ENCODE peak calls at places on chromosomes 2 and 18, in ten cellular contexts. One of them, this sample, is unnamed.

GRCh38 chr2:160029270-160029628 is 33.2 kb downstream of the PLA2R1 start:
- DNase-seq in NB4: no peak
- DNase-seq in A549: no peak
- DNase-seq in testis: no peak
- DNase-seq in spleen: no peak
- DNase-seq in IMR-90: no peak
- DNase-seq in H54: no peak
- DNase-seq in K562: no peak
- DNase-seq in ovary: no peak
- DNase-seq in uterus: no peak
- DNase-seq in this sample: no peak

GRCh38 chr2:24907106-24907505 is 12.9 kb downstream of the ADCY3 start:
- DNase-seq in NB4: peak; percentile 58
- DNase-seq in A549: no peak
- DNase-seq in testis: no peak
- DNase-seq in spleen: peak; percentile 21
- DNase-seq in IMR-90: peak; percentile 55
- DNase-seq in H54: no peak
- DNase-seq in K562: no peak
- DNase-seq in ovary: no peak
- DNase-seq in uterus: no peak
- DNase-seq in this sample: no peak

GRCh38 chr2:36562973-36563532 is 34.9 kb downstream of the FEZ2 start:
- DNase-seq in NB4: peak; percentile 70
- DNase-seq in A549: no peak
- DNase-seq in testis: no peak
- DNase-seq in spleen: no peak
- DNase-seq in IMR-90: peak; percentile 50
- DNase-seq in H54: no peak
- DNase-seq in K562: no peak
- DNase-seq in ovary: no peak
- DNase-seq in uterus: no peak
- DNase-seq in this sample: no peak

GRCh38 chr2:5818947-5819346 is 126.8 kb downstream of the SOX11 start:
- DNase-seq in NB4: no peak
- DNase-seq in A549: no peak
- DNase-seq in testis: no peak
- DNase-seq in spleen: no peak
- DNase-seq in IMR-90: peak; percentile 5
- DNase-seq in H54: no peak
- DNase-seq in K562: no peak
- DNase-seq in ovary: no peak
- DNase-seq in uterus: no peak
- DNase-seq in this sample: no peak

GRCh38 chr2:138122891-138123290 is 158.6 kb downstream of the HNMT start:
- DNase-seq in NB4: no peak
- DNase-seq in A549: no peak
- DNase-seq in testis: no peak
- DNase-seq in spleen: no peak
- DNase-seq in IMR-90: no peak
- DNase-seq in H54: no peak
- DNase-seq in K562: no peak
- DNase-seq in ovary: no peak
- DNase-seq in uterus: no peak
- DNase-seq in this sample: peak; percentile 55

GRCh38 chr18:34039194-34039593 is 185.5 kb downstream of the NOL4 start:
- DNase-seq in NB4: peak; percentile 7
- DNase-seq in A549: no peak
- DNase-seq in testis: no peak
- DNase-seq in spleen: no peak
- DNase-seq in IMR-90: no peak
- DNase-seq in H54: no peak
- DNase-seq in K562: no peak
- DNase-seq in ovary: no peak
- DNase-seq in uterus: no peak
- DNase-seq in this sample: no peak

GRCh38 chr18:62403125-62403524 is 78.0 kb downstream of the TNFRSF11A start:
- DNase-seq in NB4: no peak
- DNase-seq in A549: no peak
- DNase-seq in testis: no peak
- DNase-seq in spleen: no peak
- DNase-seq in IMR-90: no peak
- DNase-seq in H54: no peak
- DNase-seq in K562: no peak
- DNase-seq in ovary: no peak
- DNase-seq in uterus: no peak
- DNase-seq in this sample: no peak

GRCh38 chr2:173432049-173432754 is 77.5 kb downstream of the CDCA7 start:
- DNase-seq in NB4: peak; percentile 91
- DNase-seq in A549: no peak
- DNase-seq in testis: no peak
- DNase-seq in spleen: no peak
- DNase-seq in IMR-90: peak; percentile 71
- DNase-seq in H54: no peak
- DNase-seq in K562: no peak
- DNase-seq in ovary: no peak
- DNase-seq in uterus: no peak
- DNase-seq in this sample: no peak

GRCh38 chr2:60350791-60351190 is 202.7 kb downstream of the BCL11A start:
- DNase-seq in NB4: no peak
- DNase-seq in A549: no peak
- DNase-seq in testis: no peak
- DNase-seq in spleen: no peak
- DNase-seq in IMR-90: no peak
- DNase-seq in H54: no peak
- DNase-seq in K562: no peak
- DNase-seq in ovary: no peak
- DNase-seq in uterus: no peak
- DNase-seq in this sample: no peak

DNA sequence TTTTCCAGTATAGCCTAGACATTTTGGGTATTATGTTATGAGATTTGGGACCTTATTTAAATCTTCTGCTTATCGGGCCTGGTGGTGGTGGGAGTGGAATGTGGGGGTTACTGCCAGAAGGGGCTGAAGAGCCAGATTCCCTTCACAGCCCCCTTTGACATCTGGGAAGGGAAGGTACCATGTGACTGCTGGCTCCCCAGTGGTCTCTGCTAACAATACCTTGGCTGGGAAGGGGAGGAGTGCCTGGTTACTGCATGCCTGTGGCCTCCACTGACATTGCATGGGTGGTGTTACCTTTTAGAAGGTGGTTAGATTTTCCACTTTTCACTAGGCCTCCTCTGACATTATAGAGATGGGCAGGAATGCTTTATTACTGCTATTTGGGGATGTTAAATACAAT is 8.0 kb downstream of the ATP9B start:
- DNase-seq in NB4: no peak
- DNase-seq in A549: no peak
- DNase-seq in testis: no peak
- DNase-seq in spleen: no peak
- DNase-seq in IMR-90: no peak
- DNase-seq in H54: no peak
- DNase-seq in K562: no peak
- DNase-seq in ovary: no peak
- DNase-seq in uterus: no peak
- DNase-seq in this sample: no peak
- TF ChIP-seq POLR2A in NB4: no peak
- TF ChIP-seq POLR2A in A549: no peak
- TF ChIP-seq POLR2A in testis: no peak
- TF ChIP-seq POLR2A in spleen: no peak
- TF ChIP-seq POLR2A in IMR-90: no peak
- TF ChIP-seq POLR2A in H54: no peak
- TF ChIP-seq POLR2A in K562: no peak
- TF ChIP-seq POLR2A in ovary: no peak
- TF ChIP-seq POLR2A in uterus: no peak
- TF ChIP-seq POLR2A in this sample: no peak

GRCh38 chr2:105797298-105797819 is 52.6 kb downstream of the NCK2 start:
- DNase-seq in NB4: peak; percentile 97
- DNase-seq in A549: no peak
- DNase-seq in testis: no peak
- DNase-seq in spleen: no peak
- DNase-seq in IMR-90: peak; percentile 48
- DNase-seq in H54: no peak
- DNase-seq in K562: no peak
- DNase-seq in ovary: no peak
- DNase-seq in uterus: peak; percentile 60
- DNase-seq in this sample: no peak
- TF ChIP-seq POLR2A in NB4: peak; percentile 1
- TF ChIP-seq POLR2A in A549: no peak
- TF ChIP-seq POLR2A in testis: no peak
- TF ChIP-seq POLR2A in spleen: no peak
- TF ChIP-seq POLR2A in IMR-90: no peak
- TF ChIP-seq POLR2A in H54: no peak
- TF ChIP-seq POLR2A in K562: no peak
- TF ChIP-seq POLR2A in ovary: no peak
- TF ChIP-seq POLR2A in uterus: no peak
- TF ChIP-seq POLR2A in this sample: no peak

GRCh38 chr2:19685713-19686112 is 216.1 kb downstream of the TTC32 start:
- DNase-seq in NB4: no peak
- DNase-seq in A549: no peak
- DNase-seq in testis: peak; percentile 25
- DNase-seq in spleen: no peak
- DNase-seq in IMR-90: no peak
- DNase-seq in H54: no peak
- DNase-seq in K562: no peak
- DNase-seq in ovary: no peak
- DNase-seq in uterus: no peak
- DNase-seq in this sample: no peak

GRCh38 chr2:19686439-19686838 is 215.3 kb downstream of the TTC32 start:
- DNase-seq in NB4: no peak
- DNase-seq in A549: no peak
- DNase-seq in testis: no peak
- DNase-seq in spleen: no peak
- DNase-seq in IMR-90: no peak
- DNase-seq in H54: no peak
- DNase-seq in K562: no peak
- DNase-seq in ovary: no peak
- DNase-seq in uterus: no peak
- DNase-seq in this sample: no peak

GRCh38 chr2:19682493-19682892 is 219.3 kb downstream of the TTC32 start:
- DNase-seq in NB4: no peak
- DNase-seq in A549: peak; percentile 42
- DNase-seq in testis: no peak
- DNase-seq in spleen: no peak
- DNase-seq in IMR-90: peak; percentile 31
- DNase-seq in H54: no peak
- DNase-seq in K562: no peak
- DNase-seq in ovary: no peak
- DNase-seq in uterus: no peak
- DNase-seq in this sample: no peak

GRCh38 chr2:19687260-19687659 is 214.5 kb downstream of the TTC32 start:
- DNase-seq in NB4: no peak
- DNase-seq in A549: no peak
- DNase-seq in testis: no peak
- DNase-seq in spleen: no peak
- DNase-seq in IMR-90: peak; percentile 42
- DNase-seq in H54: no peak
- DNase-seq in K562: no peak
- DNase-seq in ovary: no peak
- DNase-seq in uterus: no peak
- DNase-seq in this sample: no peak

GRCh38 chr2:19684516-19684915 is 217.3 kb downstream of the TTC32 start:
- DNase-seq in NB4: no peak
- DNase-seq in A549: no peak
- DNase-seq in testis: no peak
- DNase-seq in spleen: no peak
- DNase-seq in IMR-90: no peak
- DNase-seq in H54: no peak
- DNase-seq in K562: no peak
- DNase-seq in ovary: no peak
- DNase-seq in uterus: no peak
- DNase-seq in this sample: no peak
- TF ChIP-seq POLR2A in NB4: no peak
- TF ChIP-seq POLR2A in A549: no peak
- TF ChIP-seq POLR2A in testis: no peak
- TF ChIP-seq POLR2A in spleen: no peak
- TF ChIP-seq POLR2A in IMR-90: no peak
- TF ChIP-seq POLR2A in H54: no peak
- TF ChIP-seq POLR2A in K562: no peak
- TF ChIP-seq POLR2A in ovary: no peak
- TF ChIP-seq POLR2A in uterus: no peak
- TF ChIP-seq POLR2A in this sample: no peak

DNA sequence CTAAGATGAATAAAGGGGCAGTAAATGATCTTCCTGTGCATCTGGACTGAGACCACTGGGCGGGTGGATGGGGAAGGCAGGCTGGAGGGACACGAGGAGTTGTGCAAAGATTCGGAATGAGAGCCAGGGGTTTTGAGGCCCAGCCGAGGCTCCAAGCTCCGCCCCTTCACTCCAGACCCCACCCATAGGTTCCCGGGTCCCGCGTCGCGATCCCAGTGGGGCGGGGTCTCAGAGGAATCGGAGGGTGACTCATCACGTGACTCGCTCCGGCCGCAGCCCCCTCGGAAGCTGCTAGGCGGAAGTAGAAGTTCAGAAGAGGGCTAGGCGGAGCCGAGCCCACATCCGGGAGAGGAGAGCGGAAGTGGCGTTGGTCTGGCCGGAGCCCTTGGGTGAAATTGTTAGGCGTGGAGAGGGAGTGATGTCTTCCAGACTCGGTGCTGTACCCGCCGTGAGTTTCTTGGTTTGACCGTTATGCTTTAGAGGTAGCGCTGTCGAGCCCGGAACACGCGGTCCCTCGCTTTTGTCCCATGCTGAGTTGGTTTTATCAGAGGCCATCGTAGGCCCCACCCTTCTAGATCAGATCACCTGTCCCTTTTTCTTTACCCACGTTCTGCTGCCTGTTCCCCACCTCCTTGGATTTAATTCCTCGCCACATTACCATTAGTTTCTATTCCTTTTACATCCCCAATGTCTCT is at the start of gene ZNF512:
- DNase-seq in NB4: peak; percentile 98
- DNase-seq in A549: peak; percentile 94
- DNase-seq in testis: peak; percentile 94
- DNase-seq in spleen: peak; percentile 97
- DNase-seq in IMR-90: peak; percentile 91
- DNase-seq in H54: peak; percentile 83
- DNase-seq in K562: peak; percentile 98
- DNase-seq in ovary: peak; percentile 97
- DNase-seq in uterus: peak; percentile 94
- DNase-seq in this sample: peak; percentile 92
- TF ChIP-seq POLR2A in NB4: peak; percentile 82
- TF ChIP-seq POLR2A in A549: peak; percentile 69
- TF ChIP-seq POLR2A in testis: no peak
- TF ChIP-seq POLR2A in spleen: no peak
- TF ChIP-seq POLR2A in IMR-90: peak; percentile 73
- TF ChIP-seq POLR2A in H54: peak; percentile 37
- TF ChIP-seq POLR2A in K562: peak; percentile 92
- TF ChIP-seq POLR2A in ovary: peak; percentile 76
- TF ChIP-seq POLR2A in uterus: peak; percentile 8
- TF ChIP-seq POLR2A in this sample: peak; percentile 85

GRCh38 chr2:152098798-152099654 is at the start of gene CACNB4:
- DNase-seq in NB4: peak; percentile 67
- DNase-seq in A549: peak; percentile 13
- DNase-seq in testis: peak; percentile 59
- DNase-seq in spleen: peak; percentile 81
- DNase-seq in IMR-90: no peak
- DNase-seq in H54: peak; percentile 26
- DNase-seq in K562: peak; percentile 18
- DNase-seq in ovary: no peak
- DNase-seq in uterus: no peak
- DNase-seq in this sample: no peak
- TF ChIP-seq POLR2A in NB4: no peak
- TF ChIP-seq POLR2A in A549: no peak
- TF ChIP-seq POLR2A in testis: no peak
- TF ChIP-seq POLR2A in spleen: no peak
- TF ChIP-seq POLR2A in IMR-90: no peak
- TF ChIP-seq POLR2A in H54: no peak
- TF ChIP-seq POLR2A in K562: no peak
- TF ChIP-seq POLR2A in ovary: no peak
- TF ChIP-seq POLR2A in uterus: no peak
- TF ChIP-seq POLR2A in this sample: no peak

This sample was measured in erythroblast.